ENCODE peak calls at places on chromosomes 4 and X, in five cellular contexts. O is ELR; R is glomerular endothelial cell; X is tibial nerve; E is activated CD4-positive, alpha-beta T cell treated with anti-CD3 and anti-CD28 coated beads, Interleukin-2, amount 50 U/mL, for 1 hour. B is an unnamed sample.

GRCh38 chr4:164501074-164501473 is 252.9 kb upstream of the SMIM31 start:
- DNase-seq in O (no peak), R (no peak), X (no peak), E (no peak), B (no peak)

GRCh38 chrX:86806786-86807185 is 658.5 kb downstream of the DACH2 start:
- DNase-seq in O (no peak), R (no peak), X (no peak), E (no peak), B (no peak)

GRCh38 chrX:38312436-38312835 is 14.9 kb downstream of the RPGR start:
- DNase-seq in O (peak; percentile 89), R (no peak), X (no peak), E (no peak), B (no peak)

GRCh38 chrX:11664211-11664888 is 1.4 kb downstream of the ARHGAP6 start:
- DNase-seq in O (peak; percentile 39), R (no peak), X (no peak), E (no peak), B (no peak)

GRCh38 chr4:81040175-81040659 is 9.7 kb downstream of the BMP3 start:
- DNase-seq in O (peak; percentile 41), R (no peak), X (peak; percentile 10), E (no peak), B (no peak)

GRCh38 chr4:68466751-68467150 is 19.5 kb downstream of the TMPRSS11E start:
- DNase-seq in O (peak; percentile 71), R (no peak), X (no peak), E (no peak), B (no peak)

GRCh38 chr4:57945298-57945697 is 835.1 kb upstream of the IGFBP7 start:
- DNase-seq in O (no peak), R (no peak), X (no peak), E (no peak), B (no peak)

GRCh38 chr4:15649914-15650545 is 5.1 kb downstream of the FBXL5 start:
- DNase-seq in O (peak; percentile 71), R (no peak), X (peak; percentile 52), E (peak; percentile 40), B (no peak)

GRCh38 chr4:170853422-170854021 is 763.8 kb upstream of the AADAT start:
- DNase-seq in O (peak; percentile 46), R (no peak), X (peak; percentile 7), E (no peak), B (no peak)

GRCh38 chrX:118571829-118572228 is 76.2 kb downstream of the DOCK11 start:
- DNase-seq in O (no peak), R (no peak), X (no peak), E (no peak), B (no peak)

GRCh38 chrX:85851418-85851817 is 195.9 kb downstream of the CHM start:
- DNase-seq in O (peak; percentile 22), R (no peak), X (no peak), E (no peak), B (no peak)

GRCh38 chr4:7020856-7021255 is 22.3 kb upstream of the TADA2B start:
- DNase-seq in O (no peak), R (no peak), X (no peak), E (no peak), B (no peak)

GRCh38 chr4:76420901-76421581 is at the start of gene CCDC158:
- DNase-seq in O (no peak), R (no peak), X (no peak), E (no peak), B (no peak)

GRCh38 chrX:15465347-15465746 is 27.8 kb downstream of the PIR start:
- DNase-seq in O (no peak), R (no peak), X (peak; percentile 41), E (no peak), B (no peak)

GRCh38 chr4:158170691-158171455 is 2.0 kb downstream of the GASK1B start:
- DNase-seq in O (peak; percentile 23), R (no peak), X (peak; percentile 66), E (no peak), B (peak; percentile 35)

GRCh38 chrX:46582964-46583363 is 9.4 kb downstream of the CHST7 start:
- DNase-seq in O (peak; percentile 84), R (no peak), X (peak; percentile 35), E (no peak), B (no peak)

GRCh38 chr4:64192731-64193412 is 216.4 kb downstream of the TECRL start:
- DNase-seq in O (no peak), R (no peak), X (no peak), E (no peak), B (no peak)

GRCh38 chr4:150588341-150588740 is 6.4 kb downstream of the MAB21L2 start:
- DNase-seq in O (no peak), R (no peak), X (no peak), E (no peak), B (no peak)